ENCODE peak calls at places on chromosomes 1 and 21, in five cellular contexts. Y, O, P, M and K are unnamed samples.

GRCh38 chr1:156577512-156577911 is 2.0 kb upstream of the TTC24 start:
- DNase-seq in Y (no peak), O (no peak), P (no peak), M (no peak), K (no peak)

GRCh38 chr1:47182681-47183235 is 7.1 kb downstream of the PDZK1IP1 start:
- DNase-seq in Y (no peak), O (no peak), P (no peak), M (no peak), K (no peak)

GRCh38 chr1:147099192-147099591 is 73.1 kb downstream of the PRKAB2 start:
- DNase-seq in Y (no peak), O (no peak), P (no peak), M (no peak), K (no peak)

GRCh38 chr21:35743571-35743970 is 316.8 kb downstream of the SETD4 start:
- DNase-seq in Y (no peak), O (no peak), P (peak), M (no peak), K (no peak)

GRCh38 chr1:86922445-86922844 is 8.0 kb downstream of the HS2ST1 start:
- DNase-seq in Y (no peak), O (no peak), P (no peak), M (no peak), K (no peak)

GRCh38 chr1:175482072-175482451 is 261.3 kb downstream of the TNR start:
- DNase-seq in Y (no peak), O (no peak), P (peak), M (no peak), K (no peak)

GRCh38 chr1:209655412-209655811 is 3.2 kb upstream of the LAMB3 start:
- DNase-seq in Y (no peak), O (no peak), P (no peak), M (no peak), K (no peak)

GRCh38 chr1:47624531-47624930 is 186.7 kb downstream of the FOXD2 start:
- DNase-seq in Y (no peak), O (no peak), P (no peak), M (peak), K (peak)

GRCh38 chr1:159005676-159006075 is 4.0 kb upstream of the IFI16 start:
- DNase-seq in Y (no peak), O (no peak), P (peak), M (no peak), K (peak)

GRCh38 chr1:227897704-227898438 is 49.9 kb downstream of the WNT9A start:
- DNase-seq in Y (no peak), O (peak), P (no peak), M (no peak), K (no peak)

GRCh38 chr21:16709866-16710550 is 802.8 kb upstream of the CXADR start:
- DNase-seq in Y (no peak), O (no peak), P (peak), M (no peak), K (no peak)

GRCh38 chr1:14924455-14925325 is 228.9 kb upstream of the TMEM51 start:
- DNase-seq in Y (no peak), O (peak), P (peak), M (no peak), K (peak)

GRCh38 chr1:154361357-154361756 is 36.0 kb downstream of the ATP8B2 start:
- DNase-seq in Y (no peak), O (no peak), P (no peak), M (no peak), K (no peak)

GRCh38 chr21:45129231-45129923 is 55.0 kb downstream of the ADARB1 start:
- DNase-seq in Y (no peak), O (no peak), P (no peak), M (no peak), K (no peak)

GRCh38 chr1:85502625-85503083 is 37.7 kb upstream of the DDAH1 start:
- DNase-seq in Y (no peak), O (no peak), P (peak), M (peak), K (peak)

GRCh38 chr1:207579436-207579799 is 65.5 kb upstream of the CR1L start:
- DNase-seq in Y (no peak), O (peak), P (peak), M (peak), K (peak)

GRCh38 chr1:173190101-173190895 is 16.8 kb downstream of the TNFSF4 start:
- DNase-seq in Y (no peak), O (peak), P (peak), M (no peak), K (no peak)

GRCh38 chr1:16237343-16237830 is 404 bp upstream of the CPLANE2 start:
- DNase-seq in Y (no peak), O (no peak), P (no peak), M (no peak), K (no peak)

GRCh38 chr1:203360772-203361171 is 9.8 kb upstream of the FMOD start:
- DNase-seq in Y (no peak), O (no peak), P (no peak), M (no peak), K (no peak)

GRCh38 chr1:173823776-173824314 is 628 bp upstream of the DARS2 start:
- DNase-seq in Y (no peak), O (no peak), P (peak), M (no peak), K (no peak)

GRCh38 chr1:110616587-110616986 is 10.4 kb upstream of the KCNA2 start:
- DNase-seq in Y (no peak), O (no peak), P (peak), M (no peak), K (no peak)

GRCh38 chr1:90728656-90729257 is 11.7 kb upstream of the BARHL2 start:
- DNase-seq in Y (no peak), O (no peak), P (no peak), M (no peak), K (no peak)

GRCh38 chr1:14826172-14826636 is 227.7 kb downstream of the KAZN start:
- DNase-seq in Y (no peak), O (peak), P (peak), M (no peak), K (no peak)

GRCh38 chr1:48686159-48686558 is 90.5 kb downstream of the BEND5 start:
- DNase-seq in Y (no peak), O (no peak), P (no peak), M (no peak), K (no peak)

GRCh38 chr1:63674238-63674864 is 81.1 kb downstream of the PGM1 start:
- DNase-seq in Y (no peak), O (peak), P (peak), M (peak), K (peak)
- TF ChIP-seq CTCF in Y (no peak), O (peak), P (peak), M (peak), K (no peak)

GRCh38 chr1:180630408-180631196 is 1.2 kb upstream of the XPR1 start:
- DNase-seq in Y (no peak), O (no peak), P (no peak), M (no peak), K (no peak)

GRCh38 chr1:180632326-180633088 is 685 bp downstream of the XPR1 start:
- DNase-seq in Y (peak), O (peak), P (no peak), M (peak), K (peak)

GRCh38 chr1:180631197-180631765 is 541 bp upstream of the XPR1 start:
- DNase-seq in Y (no peak), O (no peak), P (no peak), M (no peak), K (no peak)

GRCh38 chr1:180633092-180634045 is 1.5 kb downstream of the XPR1 start:
- DNase-seq in Y (no peak), O (no peak), P (peak), M (no peak), K (no peak)

GRCh38 chr1:180631766-180632325 is at the start of gene XPR1:
- DNase-seq in Y (peak), O (peak), P (peak), M (peak), K (peak)
- TF ChIP-seq CTCF in Y (no peak), O (peak), P (peak), M (no peak), K (no peak)

GRCh38 chr1:2436876-2437275 is 24.5 kb upstream of the PEX10 start:
- DNase-seq in Y (no peak), O (no peak), P (no peak), M (no peak), K (no peak)

GRCh38 chr1:2437617-2438016 is 25.3 kb upstream of the PEX10 start:
- DNase-seq in Y (no peak), O (no peak), P (no peak), M (no peak), K (no peak)

GRCh38 chr1:2433936-2434335 is 21.6 kb upstream of the PEX10 start:
- DNase-seq in Y (no peak), O (no peak), P (no peak), M (no peak), K (no peak)

GRCh38 chr1:2435091-2435490 is 22.7 kb upstream of the PEX10 start:
- DNase-seq in Y (no peak), O (no peak), P (no peak), M (no peak), K (no peak)

DNA sequence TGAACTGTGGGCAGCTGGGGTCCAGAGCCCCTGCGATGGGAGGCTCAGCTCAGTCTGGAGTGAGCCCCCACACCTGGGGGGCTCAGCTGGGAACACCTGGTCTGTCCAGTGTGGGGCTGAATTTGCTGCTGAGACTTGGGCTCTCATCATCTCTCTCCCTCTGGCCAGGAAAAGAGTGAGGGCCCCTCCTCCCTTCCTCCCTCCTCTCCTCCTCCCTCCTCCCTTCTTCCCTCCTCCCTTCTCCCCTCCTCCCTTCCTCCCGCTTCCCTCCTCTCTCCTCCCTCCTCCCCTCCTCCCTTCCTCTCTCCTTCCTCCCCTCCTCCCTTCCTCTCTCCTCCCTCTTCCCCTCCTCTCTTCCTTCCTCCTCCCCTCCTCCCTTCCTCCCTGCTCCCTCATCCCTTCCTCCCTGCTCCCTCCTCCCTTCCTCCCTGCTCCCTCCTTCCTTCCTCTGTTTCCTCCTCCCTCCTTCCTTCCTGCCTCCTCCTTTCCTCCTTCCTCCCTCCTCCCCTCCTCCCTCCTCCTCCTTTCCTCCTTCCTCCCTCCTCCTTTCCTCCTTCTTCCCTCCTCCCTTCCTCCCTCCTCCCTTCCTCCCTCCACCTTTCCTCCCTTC is 23.5 kb upstream of the PEX10 start:
- DNase-seq in Y (no peak), O (no peak), P (no peak), M (no peak), K (no peak)
- TF ChIP-seq CTCF in Y (no peak), O (no peak), P (no peak), M (no peak), K (no peak)

GRCh38 chr1:206459703-206460102 is 10.6 kb upstream of the IKBKE start:
- DNase-seq in Y (no peak), O (no peak), P (no peak), M (no peak), K (no peak)
- TF ChIP-seq CTCF in Y (no peak), O (no peak), P (no peak), M (no peak), K (no peak)

GRCh38 chr1:30977105-30977504 is 68.5 kb upstream of the SDC3 start:
- DNase-seq in Y (no peak), O (no peak), P (no peak), M (no peak), K (no peak)
- TF ChIP-seq CTCF in Y (no peak), O (no peak), P (peak), M (no peak), K (peak)

DNA sequence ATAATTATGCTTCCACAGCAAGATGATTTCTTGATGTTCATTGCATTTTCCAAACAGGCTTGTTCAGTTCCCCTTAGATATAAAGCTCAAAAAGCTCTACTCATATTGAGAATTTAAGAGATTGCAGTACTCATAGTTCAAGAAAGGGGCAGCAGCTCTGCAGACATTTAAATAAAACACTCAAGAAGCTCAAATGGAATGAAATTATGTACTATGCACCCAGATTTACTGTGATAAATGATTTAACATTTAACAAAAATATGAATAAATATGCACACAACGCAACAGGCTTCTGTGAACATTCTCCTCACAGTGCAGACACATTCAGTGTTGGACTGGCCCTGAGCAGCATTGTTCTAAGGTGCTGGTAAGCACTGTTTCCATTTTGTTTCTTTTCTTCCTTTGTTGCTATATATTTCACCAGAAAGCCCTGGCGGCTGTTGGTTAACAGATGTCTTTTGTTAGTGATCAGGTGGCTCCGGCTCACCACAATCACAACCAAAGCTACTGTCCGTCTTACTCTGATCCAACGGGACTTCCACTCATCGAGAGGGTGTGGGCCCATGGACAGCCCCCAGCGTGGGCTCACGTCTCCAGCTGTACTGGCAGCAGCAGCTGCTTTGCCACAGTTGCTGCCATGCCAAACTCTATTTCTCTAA is 1440.3 kb downstream of the NCAM2 start:
- DNase-seq in Y (no peak), O (no peak), P (no peak), M (no peak), K (no peak)
- TF ChIP-seq CTCF in Y (no peak), O (no peak), P (no peak), M (no peak), K (no peak)